ENCODE peak calls at places on chromosomes 13 and 19, in ten cellular contexts. One of them, this sample, is unnamed.
A peak's percentile ranks its signal among the peaks of the same experiment; 100 is the strongest.

GRCh38 chr13:87887459-87888123 is 216.4 kb downstream of the SLITRK5 start:
- DNase-seq in A673: no peak
- DNase-seq in right cardiac atrium: no peak
- DNase-seq in brain microvascular endothelial cell: no peak
- DNase-seq in lung: no peak
- DNase-seq in AG04449: no peak
- DNase-seq in fibroblast of the aortic adventitia: no peak
- DNase-seq in psoas muscle: no peak
- DNase-seq in cardiac fibroblast: no peak
- DNase-seq in GM23338: no peak
- DNase-seq in this sample: no peak

GRCh38 chr13:41842029-41842428 is 118.9 kb downstream of the VWA8 start:
- DNase-seq in lung: no peak
- DNase-seq in A673: peak; percentile 28
- DNase-seq in brain microvascular endothelial cell: peak; percentile 40
- DNase-seq in cardiac fibroblast: peak; percentile 43
- DNase-seq in right cardiac atrium: no peak
- DNase-seq in fibroblast of the aortic adventitia: peak; percentile 48
- DNase-seq in AG04449: no peak
- DNase-seq in psoas muscle: no peak
- DNase-seq in GM23338: no peak
- DNase-seq in this sample: no peak

GRCh38 chr19:55210120-55210493 is 806 bp upstream of the PTPRH start:
- DNase-seq in fibroblast of the aortic adventitia: peak; percentile 96
- DNase-seq in brain microvascular endothelial cell: peak; percentile 90
- DNase-seq in cardiac fibroblast: peak; percentile 96
- DNase-seq in AG04449: peak; percentile 85
- DNase-seq in lung: no peak
- DNase-seq in GM23338: no peak
- DNase-seq in right cardiac atrium: no peak
- DNase-seq in psoas muscle: no peak
- DNase-seq in A673: peak; percentile 47
- DNase-seq in this sample: peak; percentile 94

GRCh38 chr13:42101821-42102580 is 53.6 kb downstream of the DGKH start:
- DNase-seq in A673: no peak
- DNase-seq in lung: no peak
- DNase-seq in brain microvascular endothelial cell: no peak
- DNase-seq in right cardiac atrium: peak; percentile 39
- DNase-seq in AG04449: no peak
- DNase-seq in psoas muscle: no peak
- DNase-seq in fibroblast of the aortic adventitia: no peak
- DNase-seq in GM23338: no peak
- DNase-seq in cardiac fibroblast: peak; percentile 28
- DNase-seq in this sample: no peak

GRCh38 chr13:27183561-27184147 is 12.0 kb upstream of the USP12 start:
- DNase-seq in cardiac fibroblast: peak; percentile 80
- DNase-seq in A673: no peak
- DNase-seq in AG04449: no peak
- DNase-seq in lung: no peak
- DNase-seq in right cardiac atrium: no peak
- DNase-seq in brain microvascular endothelial cell: no peak
- DNase-seq in psoas muscle: no peak
- DNase-seq in fibroblast of the aortic adventitia: no peak
- DNase-seq in GM23338: no peak
- DNase-seq in this sample: no peak

GRCh38 chr13:92768592-92768991 is 458.0 kb upstream of the GPC6 start:
- DNase-seq in AG04449: no peak
- DNase-seq in cardiac fibroblast: no peak
- DNase-seq in psoas muscle: no peak
- DNase-seq in right cardiac atrium: no peak
- DNase-seq in lung: no peak
- DNase-seq in A673: no peak
- DNase-seq in brain microvascular endothelial cell: no peak
- DNase-seq in GM23338: no peak
- DNase-seq in fibroblast of the aortic adventitia: no peak
- DNase-seq in this sample: no peak

GRCh38 chr13:84821261-84821660 is 939.0 kb upstream of the SLITRK1 start:
- DNase-seq in right cardiac atrium: no peak
- DNase-seq in AG04449: no peak
- DNase-seq in brain microvascular endothelial cell: no peak
- DNase-seq in lung: no peak
- DNase-seq in A673: no peak
- DNase-seq in cardiac fibroblast: no peak
- DNase-seq in psoas muscle: no peak
- DNase-seq in fibroblast of the aortic adventitia: no peak
- DNase-seq in GM23338: no peak
- DNase-seq in this sample: no peak

GRCh38 chr19:12580180-12580694 is 29.0 kb upstream of the ZNF564 start:
- DNase-seq in brain microvascular endothelial cell: peak; percentile 16
- DNase-seq in fibroblast of the aortic adventitia: no peak
- DNase-seq in A673: no peak
- DNase-seq in AG04449: peak; percentile 59
- DNase-seq in cardiac fibroblast: peak; percentile 75
- DNase-seq in right cardiac atrium: no peak
- DNase-seq in GM23338: no peak
- DNase-seq in lung: no peak
- DNase-seq in psoas muscle: no peak
- DNase-seq in this sample: peak; percentile 79

GRCh38 chr13:77465595-77466195 is 69.8 kb upstream of the SCEL start:
- DNase-seq in lung: no peak
- DNase-seq in psoas muscle: no peak
- DNase-seq in A673: no peak
- DNase-seq in GM23338: no peak
- DNase-seq in right cardiac atrium: peak; percentile 61
- DNase-seq in brain microvascular endothelial cell: no peak
- DNase-seq in fibroblast of the aortic adventitia: peak; percentile 12
- DNase-seq in AG04449: no peak
- DNase-seq in cardiac fibroblast: no peak
- DNase-seq in this sample: no peak

GRCh38 chr19:6378036-6378435 is 2.3 kb upstream of the PSPN start:
- DNase-seq in fibroblast of the aortic adventitia: peak; percentile 78
- DNase-seq in GM23338: peak; percentile 44
- DNase-seq in right cardiac atrium: peak; percentile 53
- DNase-seq in psoas muscle: no peak
- DNase-seq in AG04449: peak; percentile 23
- DNase-seq in A673: no peak
- DNase-seq in brain microvascular endothelial cell: no peak
- DNase-seq in cardiac fibroblast: no peak
- DNase-seq in lung: no peak
- DNase-seq in this sample: no peak

GRCh38 chr19:48496959-48497727 is 14.5 kb downstream of the LMTK3 start:
- DNase-seq in AG04449: no peak
- DNase-seq in lung: no peak
- DNase-seq in cardiac fibroblast: no peak
- DNase-seq in brain microvascular endothelial cell: no peak
- DNase-seq in psoas muscle: no peak
- DNase-seq in A673: no peak
- DNase-seq in GM23338: peak; percentile 6
- DNase-seq in fibroblast of the aortic adventitia: no peak
- DNase-seq in right cardiac atrium: peak; percentile 61
- DNase-seq in this sample: no peak

DNA sequence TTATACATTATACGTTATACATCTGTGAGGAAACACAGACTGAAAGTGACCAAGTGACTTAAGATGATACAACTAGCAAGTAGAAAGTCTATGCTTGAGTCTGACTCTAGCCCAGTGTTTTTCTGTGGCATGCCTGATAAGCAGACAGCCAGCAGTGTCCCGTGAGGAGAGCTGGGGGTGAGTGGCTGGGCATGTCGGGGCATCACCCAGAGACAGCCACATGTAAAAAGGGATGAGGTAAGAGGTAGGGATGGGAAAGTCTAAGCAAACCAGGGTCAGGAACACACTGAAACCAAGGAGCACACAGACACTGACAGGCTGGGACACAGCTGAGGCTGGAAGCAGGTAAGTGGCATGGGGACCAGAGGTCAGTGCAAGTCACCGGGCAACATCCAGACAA is 333.2 kb downstream of the FOXO1 start:
- DNase-seq in psoas muscle: no peak
- DNase-seq in lung: no peak
- DNase-seq in GM23338: no peak
- DNase-seq in right cardiac atrium: no peak
- DNase-seq in cardiac fibroblast: no peak
- DNase-seq in fibroblast of the aortic adventitia: no peak
- DNase-seq in brain microvascular endothelial cell: no peak
- DNase-seq in AG04449: no peak
- DNase-seq in A673: no peak
- DNase-seq in this sample: no peak
- H3K4me3 ChIP-seq in psoas muscle: no peak overlapping the region
- H3K4me3 ChIP-seq in lung: no peak overlapping the region
- H3K4me3 ChIP-seq in GM23338: no peak overlapping the region
- H3K4me3 ChIP-seq in right cardiac atrium: no peak overlapping the region
- H3K4me3 ChIP-seq in cardiac fibroblast: no peak overlapping the region
- H3K4me3 ChIP-seq in fibroblast of the aortic adventitia: no peak overlapping the region
- H3K4me3 ChIP-seq in brain microvascular endothelial cell: no peak overlapping the region
- H3K4me3 ChIP-seq in AG04449: no peak overlapping the region
- H3K4me3 ChIP-seq in A673: no peak overlapping the region
- H3K4me3 ChIP-seq in this sample: no peak overlapping the region

DNA sequence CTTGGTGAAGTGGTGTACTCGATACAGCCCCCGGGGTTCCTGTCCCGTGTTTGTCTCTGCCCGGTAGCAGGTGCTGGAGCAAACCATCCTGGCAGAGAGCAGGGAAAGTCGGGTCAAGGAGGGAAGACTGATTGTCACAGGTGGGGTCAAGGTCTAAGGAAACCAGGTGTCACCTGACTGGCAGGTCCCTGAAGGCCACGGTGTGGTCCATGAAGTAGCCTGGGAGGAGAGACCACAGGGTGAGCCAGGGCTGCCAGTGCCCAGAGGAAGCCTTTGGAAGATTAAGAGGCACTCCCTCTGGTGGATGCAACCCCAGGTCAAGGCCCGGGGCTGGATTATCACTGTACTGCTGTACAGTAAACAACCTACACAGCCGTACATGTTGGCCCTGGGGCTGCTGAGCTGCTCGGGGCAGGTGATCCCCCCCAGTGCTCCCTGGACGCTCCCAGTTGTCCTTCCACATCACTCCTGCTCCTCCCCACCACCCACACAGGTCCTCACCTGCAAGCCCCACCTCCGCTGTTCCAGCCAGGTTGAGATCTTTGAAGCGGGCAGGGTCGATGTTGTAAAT is 6.0 kb upstream of the CCER2 start:
- DNase-seq in A673: no peak
- DNase-seq in AG04449: no peak
- DNase-seq in fibroblast of the aortic adventitia: no peak
- DNase-seq in lung: no peak
- DNase-seq in psoas muscle: no peak
- DNase-seq in GM23338: peak; percentile 36
- DNase-seq in brain microvascular endothelial cell: no peak
- DNase-seq in right cardiac atrium: no peak
- DNase-seq in cardiac fibroblast: no peak
- DNase-seq in this sample: no peak
- H3K4me3 ChIP-seq in A673: no peak overlapping the region
- H3K4me3 ChIP-seq in AG04449: no peak overlapping the region
- H3K4me3 ChIP-seq in fibroblast of the aortic adventitia: no peak overlapping the region
- H3K4me3 ChIP-seq in lung: no peak overlapping the region
- H3K4me3 ChIP-seq in psoas muscle: no peak overlapping the region
- H3K4me3 ChIP-seq in GM23338: no peak overlapping the region
- H3K4me3 ChIP-seq in brain microvascular endothelial cell: no peak overlapping the region
- H3K4me3 ChIP-seq in right cardiac atrium: no peak overlapping the region
- H3K4me3 ChIP-seq in cardiac fibroblast: no peak overlapping the region
- H3K4me3 ChIP-seq in this sample: no peak overlapping the region

DNA sequence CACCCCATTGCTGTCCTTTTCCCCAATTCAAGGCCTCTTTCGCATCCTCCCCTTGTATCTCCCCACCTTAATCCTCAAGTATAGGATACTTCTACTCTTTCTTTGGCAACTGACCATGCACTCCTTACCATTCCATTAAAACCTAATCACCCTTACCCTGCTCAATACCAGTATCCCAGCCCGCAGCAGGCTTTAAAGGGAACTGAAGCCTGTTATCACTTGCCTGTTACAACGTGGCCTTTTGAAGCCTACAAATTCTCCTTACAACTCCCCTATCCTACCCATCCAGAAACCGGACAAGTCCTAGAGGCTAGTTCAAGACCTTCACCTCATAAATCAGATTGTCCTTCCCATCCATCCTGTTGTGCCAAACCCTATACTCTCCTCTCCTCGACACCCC is 16.2 kb upstream of the OR10H1 start:
- DNase-seq in cardiac fibroblast: no peak
- DNase-seq in lung: no peak
- DNase-seq in brain microvascular endothelial cell: no peak
- DNase-seq in right cardiac atrium: no peak
- DNase-seq in psoas muscle: no peak
- DNase-seq in A673: no peak
- DNase-seq in AG04449: no peak
- DNase-seq in GM23338: no peak
- DNase-seq in fibroblast of the aortic adventitia: no peak
- DNase-seq in this sample: no peak
- H3K4me3 ChIP-seq in cardiac fibroblast: no peak overlapping the region
- H3K4me3 ChIP-seq in lung: no peak overlapping the region
- H3K4me3 ChIP-seq in brain microvascular endothelial cell: no peak overlapping the region
- H3K4me3 ChIP-seq in right cardiac atrium: no peak overlapping the region
- H3K4me3 ChIP-seq in psoas muscle: no peak overlapping the region
- H3K4me3 ChIP-seq in A673: no peak overlapping the region
- H3K4me3 ChIP-seq in AG04449: no peak overlapping the region
- H3K4me3 ChIP-seq in GM23338: no peak overlapping the region
- H3K4me3 ChIP-seq in fibroblast of the aortic adventitia: no peak overlapping the region
- H3K4me3 ChIP-seq in this sample: no peak overlapping the region

GRCh38 chr13:25095862-25096453 is at the start of gene PABPC3:
- DNase-seq in A673: no peak
- DNase-seq in cardiac fibroblast: no peak
- DNase-seq in AG04449: no peak
- DNase-seq in lung: no peak
- DNase-seq in right cardiac atrium: no peak
- DNase-seq in brain microvascular endothelial cell: no peak
- DNase-seq in psoas muscle: no peak
- DNase-seq in fibroblast of the aortic adventitia: no peak
- DNase-seq in GM23338: peak; percentile 29
- DNase-seq in this sample: no peak
- H3K4me3 ChIP-seq in A673: no peak within 1 kb of the TSS
- H3K4me3 ChIP-seq in cardiac fibroblast: no peak within 1 kb of the TSS
- H3K4me3 ChIP-seq in AG04449: peak within 1 kb of the TSS; percentile 30
- H3K4me3 ChIP-seq in lung: no peak within 1 kb of the TSS
- H3K4me3 ChIP-seq in right cardiac atrium: peak within 1 kb of the TSS; percentile 3
- H3K4me3 ChIP-seq in brain microvascular endothelial cell: peak within 1 kb of the TSS; percentile 42
- H3K4me3 ChIP-seq in psoas muscle: no peak within 1 kb of the TSS
- H3K4me3 ChIP-seq in fibroblast of the aortic adventitia: peak within 1 kb of the TSS; percentile 25
- H3K4me3 ChIP-seq in GM23338: no peak within 1 kb of the TSS
- H3K4me3 ChIP-seq in this sample: peak within 1 kb of the TSS; percentile 21